ENCODE peak calls at places on chromosome 3, in four cellular contexts. Y is AG08395, R is EL, O is pons. B is an unnamed sample.

GRCh38 chr3:65619391-65620298 is 419.1 kb downstream of the MAGI1 start:
- DNase-seq in Y (no peak), R (peak; percentile 31), O (no peak), B (no peak)

GRCh38 chr3:102488316-102488715 is 53.5 kb downstream of the ZPLD1 start:
- DNase-seq in Y (no peak), R (no peak), O (no peak), B (no peak)

GRCh38 chr3:183268361-183268760 is 15.3 kb downstream of the B3GNT5 start:
- DNase-seq in Y (no peak), R (no peak), O (no peak), B (no peak)

GRCh38 chr3:149339931-149340309 is 6.5 kb upstream of the TM4SF18 start:
- DNase-seq in Y (peak; percentile 95), R (peak; percentile 99), O (peak; percentile 23), B (peak; percentile 65)

GRCh38 chr3:168248383-168249047 is 152.8 kb upstream of the GOLIM4 start:
- DNase-seq in Y (peak; percentile 31), R (peak; percentile 27), O (peak; percentile 5), B (peak; percentile 24)

GRCh38 chr3:197802505-197803459 is 11.7 kb downstream of the LRCH3 start:
- DNase-seq in Y (no peak), R (no peak), O (no peak), B (no peak)

GRCh38 chr3:148455098-148455497 is 242.6 kb upstream of the AGTR1 start:
- DNase-seq in Y (no peak), R (no peak), O (no peak), B (no peak)

GRCh38 chr3:12977117-12977808 is 96.0 kb downstream of the IQSEC1 start:
- DNase-seq in Y (no peak), R (no peak), O (no peak), B (no peak)

GRCh38 chr3:45480218-45480617 is 91.8 kb downstream of the LARS2 start:
- DNase-seq in Y (peak; percentile 4), R (peak; percentile 25), O (no peak), B (peak; percentile 13)

GRCh38 chr3:149781216-149781615 is 11.1 kb downstream of the ANKUB1 start:
- DNase-seq in Y (no peak), R (no peak), O (no peak), B (no peak)

GRCh38 chr3:183576487-183577107 is 21.1 kb upstream of the KLHL6 start:
- DNase-seq in Y (no peak), R (no peak), O (peak; percentile 76), B (no peak)

GRCh38 chr3:174132421-174133042 is 726.6 kb upstream of the NAALADL2 start:
- DNase-seq in Y (no peak), R (no peak), O (no peak), B (no peak)

GRCh38 chr3:59049671-59050331 is at the start of gene CFAP20DC:
- DNase-seq in Y (peak; percentile 98), R (peak; percentile 93), O (peak; percentile 66), B (peak; percentile 88)

GRCh38 chr3:181623924-181624694 is 87.6 kb upstream of the SOX2 start:
- DNase-seq in Y (no peak), R (no peak), O (peak; percentile 75), B (peak; percentile 56)

GRCh38 chr3:27746838-27747237 is 24.7 kb upstream of the EOMES start:
- DNase-seq in Y (no peak), R (no peak), O (peak; percentile 6), B (no peak)

GRCh38 chr3:20646425-20646824 is 460.4 kb upstream of the SGO1 start:
- DNase-seq in Y (no peak), R (no peak), O (no peak), B (no peak)